ENCODE peak calls at places on chromosomes 16 and 17, in six cellular contexts. One of them, this sample, is unnamed.

GRCh38 chr16:87637357-87637756 is 35.0 kb downstream of the JPH3 start:
- DNase-seq in ELF-1: no peak
- DNase-seq in putamen: no peak
- DNase-seq in LoVo: no peak
- DNase-seq in epithelial cell of esophagus: no peak
- DNase-seq in NCI-H1436: no peak
- DNase-seq in this sample: no peak

GRCh38 chr16:2533912-2534311 is 2.7 kb upstream of the CEMP1 start:
- DNase-seq in ELF-1: no peak
- DNase-seq in putamen: no peak
- DNase-seq in LoVo: no peak
- DNase-seq in epithelial cell of esophagus: no peak
- DNase-seq in NCI-H1436: no peak
- DNase-seq in this sample: no peak

GRCh38 chr17:13491916-13492315 is 109.8 kb downstream of the HS3ST3A1 start:
- DNase-seq in ELF-1: no peak
- DNase-seq in putamen: no peak
- DNase-seq in LoVo: no peak
- DNase-seq in epithelial cell of esophagus: no peak
- DNase-seq in NCI-H1436: no peak
- DNase-seq in this sample: no peak

GRCh38 chr17:19237389-19238166 is 412 bp downstream of the EPN2 start:
- DNase-seq in ELF-1: peak
- DNase-seq in putamen: no peak
- DNase-seq in LoVo: no peak
- DNase-seq in epithelial cell of esophagus: no peak
- DNase-seq in NCI-H1436: peak
- DNase-seq in this sample: peak

GRCh38 chr17:1779571-1780074 is 17.8 kb downstream of the SERPINF1 start:
- DNase-seq in ELF-1: no peak
- DNase-seq in putamen: no peak
- DNase-seq in LoVo: peak
- DNase-seq in epithelial cell of esophagus: peak
- DNase-seq in NCI-H1436: no peak
- DNase-seq in this sample: peak

GRCh38 chr16:81517630-81518438 is 73.2 kb downstream of the CMIP start:
- DNase-seq in ELF-1: no peak
- DNase-seq in putamen: no peak
- DNase-seq in LoVo: no peak
- DNase-seq in epithelial cell of esophagus: peak
- DNase-seq in NCI-H1436: no peak
- DNase-seq in this sample: peak

GRCh38 chr17:13079010-13079409 is 61.2 kb upstream of the ELAC2 start:
- DNase-seq in ELF-1: no peak
- DNase-seq in putamen: no peak
- DNase-seq in LoVo: no peak
- DNase-seq in epithelial cell of esophagus: no peak
- DNase-seq in NCI-H1436: no peak
- DNase-seq in this sample: no peak

GRCh38 chr17:83064732-83065659 is 14.4 kb upstream of the METRNL start:
- DNase-seq in ELF-1: no peak
- DNase-seq in putamen: no peak
- DNase-seq in LoVo: no peak
- DNase-seq in epithelial cell of esophagus: peak
- DNase-seq in NCI-H1436: no peak
- DNase-seq in this sample: peak

GRCh38 chr16:84357191-84357651 is 11.1 kb upstream of the ATP2C2 start:
- DNase-seq in ELF-1: no peak
- DNase-seq in putamen: no peak
- DNase-seq in LoVo: no peak
- DNase-seq in epithelial cell of esophagus: peak
- DNase-seq in NCI-H1436: no peak
- DNase-seq in this sample: peak

GRCh38 chr17:41660221-41660711 is 28.4 kb upstream of the EIF1 start:
- DNase-seq in ELF-1: no peak
- DNase-seq in putamen: no peak
- DNase-seq in LoVo: no peak
- DNase-seq in epithelial cell of esophagus: no peak
- DNase-seq in NCI-H1436: no peak
- DNase-seq in this sample: no peak

GRCh38 chr16:72429566-72430160 is 257.7 kb upstream of the PMFBP1 start:
- DNase-seq in ELF-1: no peak
- DNase-seq in putamen: peak
- DNase-seq in LoVo: no peak
- DNase-seq in epithelial cell of esophagus: no peak
- DNase-seq in NCI-H1436: no peak
- DNase-seq in this sample: no peak

GRCh38 chr16:88455610-88456355 is 2.7 kb downstream of the ZFPM1 start:
- DNase-seq in ELF-1: peak
- DNase-seq in putamen: no peak
- DNase-seq in LoVo: peak
- DNase-seq in epithelial cell of esophagus: peak
- DNase-seq in NCI-H1436: no peak
- DNase-seq in this sample: no peak

GRCh38 chr16:28104404-28104803 is 40.9 kb upstream of the GSG1L start:
- DNase-seq in ELF-1: no peak
- DNase-seq in putamen: no peak
- DNase-seq in LoVo: no peak
- DNase-seq in epithelial cell of esophagus: no peak
- DNase-seq in NCI-H1436: no peak
- DNase-seq in this sample: peak

GRCh38 chr16:78372302-78372701 is 272.8 kb downstream of the WWOX start:
- DNase-seq in ELF-1: no peak
- DNase-seq in putamen: no peak
- DNase-seq in LoVo: no peak
- DNase-seq in epithelial cell of esophagus: no peak
- DNase-seq in NCI-H1436: no peak
- DNase-seq in this sample: no peak

GRCh38 chr16:84599528-84600202 is 18.2 kb downstream of the COTL1 start:
- DNase-seq in ELF-1: peak
- DNase-seq in putamen: peak
- DNase-seq in LoVo: no peak
- DNase-seq in epithelial cell of esophagus: peak
- DNase-seq in NCI-H1436: no peak
- DNase-seq in this sample: peak

GRCh38 chr16:972316-973002 is 1.7 kb upstream of the LMF1 start:
- DNase-seq in ELF-1: no peak
- DNase-seq in putamen: peak
- DNase-seq in LoVo: no peak
- DNase-seq in epithelial cell of esophagus: no peak
- DNase-seq in NCI-H1436: no peak
- DNase-seq in this sample: peak

GRCh38 chr16:81527477-81528178 is 83.0 kb downstream of the CMIP start:
- DNase-seq in ELF-1: no peak
- DNase-seq in putamen: no peak
- DNase-seq in LoVo: no peak
- DNase-seq in epithelial cell of esophagus: peak
- DNase-seq in NCI-H1436: no peak
- DNase-seq in this sample: no peak

GRCh38 chr16:17921357-17921978 is 415.1 kb downstream of the NPIPA8 start:
- DNase-seq in ELF-1: peak
- DNase-seq in putamen: no peak
- DNase-seq in LoVo: peak
- DNase-seq in epithelial cell of esophagus: peak
- DNase-seq in NCI-H1436: no peak
- DNase-seq in this sample: peak